ENCODE peak calls at places on chromosomes 1 and 21, in four cellular contexts. Q is neuronal stem cell, I is H1, R is mesenchymal stem cell. Z is an unnamed sample.

GRCh38 chr1:54980528-54981241 is at the start of gene TMEM61:
- DNase-seq in Q (no peak), I (peak; percentile 66), R (no peak), Z (peak; percentile 56)

GRCh38 chr1:171226757-171227370 is 21.4 kb upstream of the FMO1 start:
- DNase-seq in I (no peak), R (peak; percentile 71), Q (peak; percentile 43), Z (peak; percentile 72)

GRCh38 chr1:29503441-29503840 is 267.1 kb downstream of the PTPRU start:
- DNase-seq in I (no peak), R (no peak), Q (no peak), Z (peak; percentile 24)

GRCh38 chr1:14699596-14699995 is 101.1 kb downstream of the KAZN start:
- DNase-seq in R (no peak), I (no peak), Q (no peak), Z (no peak)

GRCh38 chr1:206859082-206859491 is 6.3 kb upstream of the IL20 start:
- DNase-seq in Q (no peak), R (no peak), I (no peak), Z (no peak)

GRCh38 chr1:148354284-148354869 is 128.7 kb downstream of the PPIAL4G start:
- DNase-seq in R (no peak), I (no peak), Q (no peak), Z (peak; percentile 37)

GRCh38 chr1:214318356-214318755 is 37.4 kb downstream of the SMYD2 start:
- DNase-seq in Q (no peak), R (peak; percentile 49), I (peak; percentile 36), Z (no peak)

GRCh38 chr21:28337319-28337718 is 655.4 kb downstream of the LTN1 start:
- DNase-seq in I (no peak), R (peak; percentile 75), Q (no peak), Z (no peak)

GRCh38 chr21:17491716-17492414 is 21.0 kb upstream of the CXADR start:
- DNase-seq in R (peak; percentile 94), Q (no peak), I (no peak), Z (no peak)

GRCh38 chr1:156664046-156664948 is 12.9 kb downstream of the NES start:
- DNase-seq in Q (no peak), R (peak; percentile 74), I (peak; percentile 55), Z (peak; percentile 61)

GRCh38 chr1:207811319-207811718 is 59.5 kb downstream of the CD46 start:
- DNase-seq in I (no peak), Q (no peak), R (no peak), Z (no peak)

GRCh38 chr1:186375929-186376330 is 292 bp downstream of the ODR4 start:
- DNase-seq in I (no peak), Q (no peak), R (no peak), Z (no peak)

GRCh38 chr1:80384037-80384830 is 1377.7 kb upstream of the ADGRL4 start:
- DNase-seq in R (no peak), Q (no peak), I (no peak), Z (no peak)

GRCh38 chr1:38114231-38114630 is 67.6 kb upstream of the POU3F1 start:
- DNase-seq in Q (no peak), I (no peak), R (no peak), Z (no peak)

GRCh38 chr1:41024953-41025352 is 3.4 kb upstream of the SLFNL1 start:
- DNase-seq in R (no peak), I (no peak), Q (no peak), Z (no peak)
- H2BK12ac ChIP-seq in R (no peak overlapping the region), I (no peak overlapping the region), Q (no peak overlapping the region), Z (no peak overlapping the region)

GRCh38 chr1:70420320-70420719 is 9.3 kb downstream of the CTH start:
- DNase-seq in I (peak; percentile 46), Q (no peak), R (no peak), Z (no peak)
- H3K4ac ChIP-seq in I (no peak overlapping the region), Q (no peak overlapping the region), R (no peak overlapping the region), Z (no peak overlapping the region)

DNA sequence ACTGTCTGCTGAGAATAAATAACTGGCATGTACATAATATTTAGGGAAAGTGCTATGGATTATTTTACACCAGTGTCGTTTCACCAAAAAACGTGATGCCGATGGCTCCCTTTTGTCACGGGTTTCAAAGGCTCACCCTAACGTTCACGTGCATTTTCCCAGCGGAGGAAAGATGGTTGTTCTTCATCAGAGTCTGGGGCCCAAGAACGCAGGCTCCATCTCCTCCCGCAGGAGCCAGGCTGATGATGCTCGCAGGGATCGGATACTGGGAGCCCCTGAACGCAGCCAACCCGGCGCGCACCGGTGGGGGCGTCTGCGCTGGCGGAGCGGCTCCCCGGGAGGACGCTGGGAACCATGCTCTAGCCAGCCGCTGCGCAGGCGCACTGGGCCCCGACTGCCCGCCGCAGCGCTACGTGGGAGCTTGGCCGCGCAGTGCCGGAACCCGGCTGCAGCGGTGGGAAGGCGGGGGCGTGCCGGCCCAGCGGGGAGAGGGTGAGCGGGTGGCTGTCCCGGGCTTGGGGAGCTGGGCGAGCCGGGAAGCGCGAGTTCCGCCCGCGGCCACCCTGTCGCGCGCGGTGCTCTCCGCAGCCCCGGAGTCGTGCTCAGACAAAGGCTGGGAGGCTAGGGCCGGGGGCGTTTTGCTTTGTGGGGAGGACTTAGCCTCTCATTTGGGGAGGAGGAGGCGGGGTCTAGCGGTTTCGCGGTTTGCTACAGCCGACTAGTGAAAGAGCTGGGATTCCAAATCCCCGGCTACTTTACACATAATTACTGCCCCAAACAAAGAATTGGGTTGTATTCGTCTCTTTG is at the start of gene ZFP69B:
- DNase-seq in I (peak; percentile 97), Q (peak; percentile 93), R (peak; percentile 92), Z (peak; percentile 95)
- H3K23ac ChIP-seq in I (no peak within 1 kb of the TSS), Q (peak within 1 kb of the TSS; percentile 9), R (no peak within 1 kb of the TSS), Z (no peak within 1 kb of the TSS)

GRCh38 chr21:15744926-15745325 is 15.1 kb downstream of the USP25 start:
- DNase-seq in Q (no peak), R (no peak), I (no peak), Z (peak; percentile 38)

GRCh38 chr21:15742052-15742451 is 12.3 kb downstream of the USP25 start:
- DNase-seq in I (no peak), R (peak; percentile 16), Q (no peak), Z (no peak)

GRCh38 chr21:15743593-15743992 is 13.8 kb downstream of the USP25 start:
- DNase-seq in R (no peak), Q (no peak), I (no peak), Z (no peak)

GRCh38 chr21:15741510-15741909 is 11.7 kb downstream of the USP25 start:
- DNase-seq in Q (no peak), I (no peak), R (no peak), Z (no peak)

GRCh38 chr21:15742694-15743093 is 12.9 kb downstream of the USP25 start:
- DNase-seq in R (no peak), Q (no peak), I (no peak), Z (peak; percentile 43)
- H2BK12ac ChIP-seq in R (peak overlapping the region; percentile 47), Q (no peak overlapping the region), I (no peak overlapping the region), Z (no peak overlapping the region)

DNA sequence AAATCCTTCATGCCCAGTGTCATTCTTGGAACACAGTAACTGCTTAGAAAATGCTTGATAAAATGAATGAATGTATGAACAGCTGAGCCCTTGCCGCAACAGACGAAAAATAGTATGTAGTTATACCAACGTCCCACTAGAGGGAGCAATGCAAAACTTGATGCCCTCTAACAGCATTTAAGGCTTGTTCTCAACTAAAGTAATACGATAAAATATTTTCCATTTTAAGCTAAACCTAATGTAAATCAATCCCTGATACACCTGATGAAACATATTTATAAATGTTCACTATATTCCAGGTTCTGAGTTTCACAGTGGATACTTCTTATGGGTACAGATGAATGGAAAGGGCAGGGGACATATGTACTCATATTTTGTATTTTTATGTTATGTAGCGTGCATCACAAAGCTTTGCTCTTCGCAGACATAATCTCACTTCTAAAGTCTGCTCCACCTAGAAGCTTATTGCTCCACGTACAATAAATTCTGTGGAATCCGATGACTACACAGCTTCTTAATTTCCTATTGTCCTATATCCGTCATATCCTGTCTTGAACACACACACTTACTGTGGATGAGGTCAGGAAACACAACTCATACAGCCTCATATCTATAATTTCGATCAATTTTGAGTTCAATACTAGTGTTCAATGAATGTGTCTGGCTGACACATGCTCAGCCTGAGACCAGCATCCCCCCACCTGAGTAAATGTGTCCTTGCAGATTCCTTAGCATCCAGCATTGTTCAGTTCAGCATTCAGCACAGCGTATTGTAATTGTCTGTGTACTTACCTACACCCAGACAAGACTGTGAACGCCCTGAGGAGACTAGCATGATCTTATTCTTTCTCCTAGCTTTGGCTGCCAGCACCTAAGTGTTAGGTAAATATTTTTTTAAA is 4.4 kb upstream of the UTP25 start:
- DNase-seq in I (no peak), Q (peak; percentile 39), R (peak; percentile 61), Z (no peak)
- H3K4ac ChIP-seq in I (no peak overlapping the region), Q (no peak overlapping the region), R (no peak overlapping the region), Z (no peak overlapping the region)

GRCh38 chr21:42218836-42219605 is at the start of gene ABCG1:
- DNase-seq in Q (peak; percentile 53), I (peak; percentile 84), R (no peak), Z (peak; percentile 68)
- H3K23ac ChIP-seq in Q (peak within 1 kb of the TSS; percentile 21), I (no peak within 1 kb of the TSS), R (no peak within 1 kb of the TSS), Z (no peak within 1 kb of the TSS)

Z was measured in H9.